ENCODE peak calls at places on chromosomes 5 and 9, in six cellular contexts. C is Peyer's patch, T is fibroblast of lung, I is GM23248, W is heart right ventricle, B is mesenchymal stem cell. U is an unnamed sample.

GRCh38 chr9:111969061-111969460 is 72.4 kb downstream of the UGCG start:
- DNase-seq in I (peak), W (no peak), T (no peak), C (no peak), B (peak), U (no peak)

GRCh38 chr9:91100878-91101450 is 260.8 kb downstream of the AUH start:
- DNase-seq in C (no peak), T (no peak), B (no peak), I (no peak), W (peak), U (no peak)

GRCh38 chr9:134855900-134856377 is 24.7 kb upstream of the FCN2 start:
- DNase-seq in I (no peak), C (peak), W (no peak), B (no peak), T (no peak), U (no peak)

GRCh38 chr5:10387690-10388089 is 34.2 kb downstream of the MARCHF6 start:
- DNase-seq in C (no peak), I (peak), B (peak), T (peak), W (no peak), U (peak)

GRCh38 chr9:78298046-78298511 is 1.2 kb downstream of the PSAT1 start:
- DNase-seq in T (no peak), W (no peak), B (no peak), C (no peak), I (peak), U (no peak)

GRCh38 chr9:78439866-78440830 is 143.2 kb downstream of the PSAT1 start:
- DNase-seq in W (no peak), C (no peak), B (no peak), I (no peak), T (no peak), U (no peak)

GRCh38 chr9:114911167-114911821 is 19.1 kb downstream of the TNFSF8 start:
- DNase-seq in B (peak), T (peak), I (peak), W (no peak), C (no peak), U (no peak)

GRCh38 chr5:146042628-146043279 is 62.6 kb downstream of the PLAC8L1 start:
- DNase-seq in T (peak), B (peak), I (peak), C (no peak), W (no peak), U (peak)

GRCh38 chr9:36485647-36486453 is 85.8 kb upstream of the RNF38 start:
- DNase-seq in B (no peak), W (no peak), I (peak), T (peak), C (peak), U (no peak)

GRCh38 chr5:134225780-134226440 is at the start of gene PPP2CA:
- DNase-seq in W (peak), T (peak), B (peak), I (peak), C (peak), U (peak)

GRCh38 chr5:69152731-69153130 is 14.2 kb upstream of the CCNB1 start:
- DNase-seq in I (no peak), W (no peak), T (no peak), B (no peak), C (no peak), U (no peak)

GRCh38 chr9:124810513-124811355 is 33.8 kb downstream of the OLFML2A start:
- DNase-seq in I (peak), W (no peak), C (no peak), T (peak), B (peak), U (no peak)

GRCh38 chr9:109329274-109330258 is 8.7 kb upstream of the EPB41L4B start:
- DNase-seq in W (peak), C (peak), T (peak), I (peak), B (no peak), U (no peak)

GRCh38 chr5:42951847-42952411 is 88.2 kb downstream of the ANXA2R start:
- DNase-seq in B (no peak), C (peak), W (peak), T (peak), I (peak), U (no peak)

GRCh38 chr9:126524353-126525077 is 89.2 kb upstream of the LMX1B start:
- DNase-seq in I (no peak), C (no peak), T (no peak), W (no peak), B (no peak), U (no peak)

GRCh38 chr5:108259306-108259705 is 122.6 kb downstream of the FBXL17 start:
- DNase-seq in C (no peak), I (peak), B (peak), W (no peak), T (peak), U (no peak)

GRCh38 chr5:133930061-133930823 is 38.2 kb downstream of the C5orf15 start:
- DNase-seq in I (peak), W (no peak), C (no peak), B (no peak), T (peak), U (no peak)

GRCh38 chr9:116482740-116483139 is 204.4 kb upstream of the TRIM32 start:
- DNase-seq in T (peak), B (no peak), C (no peak), I (no peak), W (no peak), U (no peak)

GRCh38 chr5:76104027-76104426 is 20.8 kb downstream of the SV2C start:
- DNase-seq in B (peak), T (peak), C (no peak), I (peak), W (no peak), U (no peak)

GRCh38 chr5:103674739-103675138 is 112.2 kb upstream of the NUDT12 start:
- DNase-seq in C (no peak), T (peak), I (peak), W (no peak), B (no peak), U (no peak)

GRCh38 chr5:53480474-53481353 is at the start of gene FST:
- DNase-seq in C (no peak), W (peak), B (peak), T (peak), I (peak), U (no peak)

GRCh38 chr5:103424453-103425205 is 138.0 kb downstream of the NUDT12 start:
- DNase-seq in B (peak), I (peak), W (no peak), C (no peak), T (peak), U (no peak)

GRCh38 chr5:73901455-73901854 is 275.5 kb downstream of the ARHGEF28 start:
- DNase-seq in C (no peak), T (no peak), B (no peak), I (no peak), W (no peak), U (no peak)

GRCh38 chr9:118455781-118456180 is 751.6 kb downstream of the TLR4 start:
- DNase-seq in B (no peak), T (peak), I (no peak), W (no peak), C (no peak), U (no peak)

GRCh38 chr5:147860641-147861025 is 17.9 kb upstream of the SCGB3A2 start:
- DNase-seq in B (no peak), C (no peak), W (no peak), T (no peak), I (no peak), U (no peak)

GRCh38 chr9:77616191-77616590 is 31.9 kb downstream of the GNA14 start:
- DNase-seq in C (no peak), W (no peak), B (no peak), T (no peak), I (peak), U (no peak)

GRCh38 chr9:137021979-137022619 is 5.9 kb downstream of the ABCA2 start:
- DNase-seq in T (peak), B (peak), C (peak), W (peak), I (peak), U (no peak)

GRCh38 chr5:105638437-105638836 is 2032.3 kb downstream of the EFNA5 start:
- DNase-seq in W (no peak), I (no peak), T (no peak), B (no peak), C (no peak), U (no peak)

GRCh38 chr5:15796096-15796495 is 296.1 kb downstream of the FBXL7 start:
- DNase-seq in C (no peak), B (no peak), T (no peak), I (no peak), W (no peak), U (no peak)

DNA sequence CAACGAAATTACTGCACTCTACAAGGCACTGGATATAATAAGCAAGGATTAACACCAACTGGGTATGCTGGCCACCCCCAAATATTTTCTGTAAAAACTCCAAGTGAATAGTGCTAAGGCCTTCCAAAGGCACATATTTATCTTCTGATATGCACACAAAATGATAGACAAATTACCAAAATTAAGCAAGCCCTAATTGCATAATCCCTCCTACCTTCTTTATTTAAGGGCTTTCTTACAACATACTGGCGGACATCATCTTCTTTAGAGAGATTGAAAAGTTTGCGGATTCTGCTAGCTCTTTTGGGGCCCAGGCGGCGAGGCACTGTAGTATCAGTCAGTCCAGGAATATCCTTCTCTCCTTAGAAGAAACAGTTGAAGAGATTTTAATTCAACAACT is 1.9 kb downstream of the RPS6 start:
- DNase-seq in I (peak), C (no peak), T (no peak), B (no peak), W (no peak), U (no peak)
- H3K4me3 ChIP-seq in I (peak), C (no peak), T (peak), B (peak), W (peak), U (peak)

GRCh38 chr5:113340537-113340936 is 94.3 kb downstream of the TSSK1B start:
- DNase-seq in I (peak), B (no peak), W (peak), T (no peak), C (no peak), U (no peak)
- H3K4me3 ChIP-seq in I (no peak), B (no peak), W (no peak), T (no peak), C (no peak), U (no peak)

GRCh38 chr5:180990889-180991257 is 2.2 kb downstream of the BTNL3 start:
- DNase-seq in T (no peak), W (no peak), B (no peak), I (no peak), C (peak), U (no peak)
- H3K4me3 ChIP-seq in T (no peak), W (no peak), B (no peak), I (no peak), C (peak), U (no peak)

GRCh38 chr5:54753753-54754152 is 231.6 kb downstream of the ESM1 start:
- DNase-seq in I (no peak), W (no peak), C (no peak), T (no peak), B (no peak), U (no peak)

GRCh38 chr5:54756301-54756700 is 229.1 kb downstream of the ESM1 start:
- DNase-seq in B (no peak), T (no peak), C (no peak), I (no peak), W (no peak), U (no peak)

GRCh38 chr5:54754878-54755277 is 230.5 kb downstream of the ESM1 start:
- DNase-seq in T (no peak), I (no peak), C (no peak), B (no peak), W (no peak), U (no peak)

GRCh38 chr5:54754420-54754819 is 231.0 kb downstream of the ESM1 start:
- DNase-seq in C (no peak), W (no peak), I (no peak), T (peak), B (no peak), U (no peak)

GRCh38 chr5:54753034-54753433 is 232.4 kb downstream of the ESM1 start:
- DNase-seq in I (peak), C (no peak), W (no peak), B (peak), T (peak), U (no peak)
- H3K4me3 ChIP-seq in I (peak), C (no peak), W (no peak), B (no peak), T (no peak), U (no peak)

GRCh38 chr9:120933310-120934044 is 6.9 kb upstream of the TRAF1 start:
- DNase-seq in B (no peak), W (no peak), T (no peak), I (no peak), C (no peak), U (no peak)

GRCh38 chr9:120932086-120932818 is 5.7 kb upstream of the TRAF1 start:
- DNase-seq in C (no peak), B (no peak), T (no peak), W (no peak), I (no peak), U (no peak)

GRCh38 chr9:120929392-120929791 is 2.8 kb upstream of the TRAF1 start:
- DNase-seq in C (no peak), B (no peak), W (no peak), T (no peak), I (no peak), U (no peak)

GRCh38 chr9:120928720-120929389 is 2.3 kb upstream of the TRAF1 start:
- DNase-seq in B (peak), C (peak), W (peak), T (peak), I (peak), U (no peak)

GRCh38 chr9:120931278-120932085 is 4.9 kb upstream of the TRAF1 start:
- DNase-seq in I (peak), C (no peak), B (peak), T (peak), W (no peak), U (no peak)
- H3K4me3 ChIP-seq in I (peak), C (no peak), B (no peak), T (no peak), W (no peak), U (no peak)

U was measured in AG09309.